ENCODE peak calls at places on chromosomes 7 and 10, in six cellular contexts. Y, X, D, B, L and T are unnamed samples.

GRCh38 chr10:110395350-110396283 is 90.9 kb upstream of the SMNDC1 start:
- DNase-seq in Y (peak; percentile 99), X (no peak), D (no peak), B (peak; percentile 98), L (no peak), T (no peak)

GRCh38 chr7:127252736-127253288 is at the start of gene GRM8:
- DNase-seq in Y (peak; percentile 29), X (no peak), D (peak; percentile 41), B (peak; percentile 35), L (peak; percentile 27), T (no peak)

GRCh38 chr10:103833731-103834365 is 21.5 kb downstream of the SH3PXD2A start:
- DNase-seq in Y (peak; percentile 87), X (no peak), D (peak; percentile 76), B (peak; percentile 37), L (peak; percentile 67), T (peak; percentile 63)

GRCh38 chr7:24029068-24029467 is 254.9 kb upstream of the NPY start:
- DNase-seq in Y (no peak), X (no peak), D (no peak), B (no peak), L (no peak), T (no peak)

GRCh38 chr7:22934473-22935065 is 79.4 kb downstream of the HYCC1 start:
- DNase-seq in Y (peak; percentile 43), X (no peak), D (no peak), B (peak; percentile 30), L (no peak), T (no peak)

GRCh38 chr10:127694580-127695193 is 42.3 kb upstream of the FOXI2 start:
- DNase-seq in Y (peak; percentile 4), X (no peak), D (no peak), B (no peak), L (no peak), T (no peak)

GRCh38 chr7:79979437-79979836 is 155.2 kb upstream of the GNAI1 start:
- DNase-seq in Y (peak; percentile 75), X (no peak), D (no peak), B (peak; percentile 27), L (no peak), T (no peak)

GRCh38 chr7:130849604-130850003 is 115.6 kb upstream of the KLF14 start:
- DNase-seq in Y (no peak), X (no peak), D (no peak), B (no peak), L (no peak), T (no peak)

GRCh38 chr7:70340236-70340635 is 742.0 kb downstream of the AUTS2 start:
- DNase-seq in Y (no peak), X (no peak), D (no peak), B (no peak), L (no peak), T (no peak)
- H3K4me3 ChIP-seq in Y (no peak overlapping the region), X (no peak overlapping the region), D (no peak overlapping the region), B (no peak overlapping the region), L (no peak overlapping the region), T (no peak overlapping the region)

GRCh38 chr7:78261739-78262138 is 463.2 kb downstream of the PHTF2 start:
- DNase-seq in Y (no peak), X (no peak), D (no peak), B (no peak), L (no peak), T (no peak)

GRCh38 chr7:78261302-78261701 is 462.7 kb downstream of the PHTF2 start:
- DNase-seq in Y (no peak), X (no peak), D (no peak), B (no peak), L (no peak), T (no peak)

GRCh38 chr7:78265486-78265885 is 466.9 kb downstream of the PHTF2 start:
- DNase-seq in Y (no peak), X (no peak), D (no peak), B (no peak), L (no peak), T (no peak)

GRCh38 chr7:78265086-78265485 is 466.5 kb downstream of the PHTF2 start:
- DNase-seq in Y (no peak), X (no peak), D (no peak), B (no peak), L (no peak), T (no peak)

DNA sequence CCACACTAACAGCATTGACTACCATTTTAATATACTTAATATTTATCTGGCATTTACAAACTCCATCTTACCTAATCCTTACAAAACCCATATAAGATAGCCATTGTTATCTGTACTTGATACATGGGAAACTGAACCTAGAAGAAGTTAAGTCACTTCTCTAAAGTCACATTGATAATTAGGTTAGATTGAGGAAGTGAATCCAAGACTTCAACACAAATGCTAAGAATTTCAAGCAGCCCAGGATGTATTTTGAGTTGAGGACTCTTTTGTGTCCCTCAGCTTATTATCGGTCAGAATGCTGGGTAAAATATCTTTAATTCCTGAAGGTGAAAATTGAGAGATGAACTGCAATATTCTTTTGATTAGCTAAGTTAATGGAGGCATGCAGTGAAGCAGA is 465.5 kb downstream of the PHTF2 start:
- DNase-seq in Y (no peak), X (no peak), D (no peak), B (no peak), L (no peak), T (no peak)
- H3K4me3 ChIP-seq in Y (no peak overlapping the region), X (no peak overlapping the region), D (no peak overlapping the region), B (no peak overlapping the region), L (no peak overlapping the region), T (no peak overlapping the region)

GRCh38 chr7:132154248-132154647 is 422.0 kb downstream of the PLXNA4 start:
- DNase-seq in Y (no peak), X (no peak), D (no peak), B (no peak), L (no peak), T (no peak)
- H3K4me3 ChIP-seq in Y (no peak overlapping the region), X (no peak overlapping the region), D (no peak overlapping the region), B (no peak overlapping the region), L (no peak overlapping the region), T (no peak overlapping the region)

DNA sequence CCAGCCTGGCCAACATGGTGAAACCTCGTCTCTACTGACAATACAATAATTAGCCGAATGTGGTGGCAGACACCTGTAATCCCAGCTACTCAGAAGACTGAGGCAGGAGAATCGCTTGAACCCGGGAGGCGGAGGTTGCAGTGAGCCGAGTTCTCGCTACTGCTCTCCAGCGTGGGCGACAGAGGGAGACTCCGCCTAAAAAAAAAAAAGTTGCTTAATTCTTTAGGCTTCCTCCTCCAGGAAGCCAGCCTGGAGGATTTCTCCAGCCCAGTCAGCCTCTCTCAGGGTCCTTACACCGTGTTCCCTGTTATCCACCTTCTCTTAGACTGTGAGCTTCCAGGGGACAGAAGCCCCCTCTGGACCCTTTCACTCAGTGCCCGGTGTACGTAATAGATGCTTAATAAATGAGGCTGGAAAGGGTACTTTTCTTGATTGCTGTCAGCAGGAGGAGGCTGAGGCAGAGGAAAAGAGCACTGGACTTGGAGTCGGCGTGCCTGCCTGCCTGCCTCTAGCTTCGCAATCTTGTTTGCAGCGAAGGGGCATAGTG is 16.4 kb upstream of the NODAL start:
- DNase-seq in Y (no peak), X (no peak), D (no peak), B (no peak), L (no peak), T (no peak)
- H3K4me3 ChIP-seq in Y (no peak overlapping the region), X (peak overlapping the region; percentile 47), D (peak overlapping the region; percentile 53), B (no peak overlapping the region), L (peak overlapping the region; percentile 69), T (no peak overlapping the region)